ENCODE peak calls at places on chromosomes 11 and 22, in eight cellular contexts. G, Z, C, P, E, V, I and W are unnamed samples.

GRCh38 chr22:17890892-17891291 is 116.6 kb upstream of the BID start:
- DNase-seq in Z (no peak), P (no peak), C (no peak), G (no peak), E (no peak), V (no peak), I (no peak), W (no peak)

GRCh38 chr11:74257934-74258553 is 53.4 kb downstream of the P4HA3 start:
- DNase-seq in V (peak; percentile 91), P (no peak), C (no peak), Z (peak; percentile 34), I (peak; percentile 64), G (no peak), E (peak; percentile 71), W (no peak)

GRCh38 chr22:28143206-28143605 is 224.2 kb upstream of the PITPNB start:
- DNase-seq in Z (no peak), C (no peak), G (no peak), V (no peak), I (no peak), P (no peak), E (no peak), W (no peak)

GRCh38 chr22:39396156-39396796 is 3.3 kb upstream of the TAB1 start:
- DNase-seq in C (no peak), Z (no peak), E (no peak), V (no peak), P (peak; percentile 39), I (no peak), G (no peak), W (no peak)

GRCh38 chr22:32206774-32207758 is 2.2 kb upstream of the RFPL2 start:
- DNase-seq in Z (no peak), V (peak; percentile 79), I (peak; percentile 48), P (peak; percentile 43), C (no peak), E (peak; percentile 51), G (peak; percentile 76), W (no peak)

GRCh38 chr11:77215106-77215505 is 86.4 kb downstream of the GDPD4 start:
- DNase-seq in P (no peak), I (no peak), G (no peak), E (no peak), C (no peak), Z (no peak), V (peak; percentile 87), W (no peak)

GRCh38 chr11:72038491-72038890 is 39.8 kb downstream of the IL18BP start:
- DNase-seq in G (no peak), I (peak; percentile 42), E (peak; percentile 55), V (no peak), Z (peak; percentile 49), C (no peak), P (no peak), W (no peak)

GRCh38 chr11:73958521-73959141 is 7.8 kb downstream of the DNAJB13 start:
- DNase-seq in I (no peak), V (no peak), G (no peak), C (no peak), P (no peak), Z (no peak), E (no peak), W (no peak)

GRCh38 chr11:2791521-2792375 is 92.0 kb upstream of the KCNQ1OT1 start:
- DNase-seq in E (peak; percentile 61), P (no peak), G (peak; percentile 81), Z (no peak), I (no peak), C (no peak), V (no peak), W (peak; percentile 26)

DNA sequence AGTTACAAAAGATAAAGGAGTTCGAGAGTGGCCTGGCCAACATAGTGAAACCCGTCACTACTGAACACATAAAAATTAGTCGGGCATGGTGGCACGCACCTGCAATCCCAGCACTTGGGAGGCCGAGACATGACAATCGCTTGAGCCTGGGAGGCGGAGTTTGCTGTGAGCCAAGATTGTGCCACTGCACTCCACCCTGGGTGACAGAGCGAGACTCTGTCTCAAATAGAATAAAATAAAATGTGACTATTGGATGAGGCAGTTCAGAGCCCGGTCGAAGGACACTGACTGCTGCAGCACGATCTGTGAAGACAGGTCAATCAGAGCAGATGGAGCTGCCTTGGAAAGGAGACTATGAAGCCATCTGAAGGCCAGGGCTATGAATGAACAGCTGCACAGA is 37.7 kb upstream of the ANO1 start:
- DNase-seq in V (peak; percentile 10), C (no peak), I (no peak), E (peak; percentile 20), G (no peak), P (no peak), Z (no peak), W (no peak)
- H3K9me3 ChIP-seq in V (peaks cover 43% of the 10 kb centered on the region), C (peaks cover 7% of the 10 kb centered on the region), I (peaks cover 42% of the 10 kb centered on the region), E (peaks cover 55% of the 10 kb centered on the region), G (peaks cover 21% of the 10 kb centered on the region), P (no peaks in the 10 kb centered on the region), Z (peaks cover 19% of the 10 kb centered on the region), W (peaks cover 12% of the 10 kb centered on the region)

GRCh38 chr11:27120211-27120610 is 79.6 kb downstream of the BBOX1 start:
- DNase-seq in Z (no peak), C (no peak), G (no peak), V (no peak), E (no peak), P (no peak), I (no peak), W (no peak)

GRCh38 chr11:27119396-27119795 is 78.8 kb downstream of the BBOX1 start:
- DNase-seq in I (no peak), P (no peak), C (no peak), Z (no peak), G (no peak), E (no peak), V (no peak), W (no peak)

GRCh38 chr11:27116684-27117083 is 76.1 kb downstream of the BBOX1 start:
- DNase-seq in Z (no peak), P (no peak), E (no peak), V (no peak), I (no peak), G (no peak), C (no peak), W (no peak)

GRCh38 chr11:27118371-27118770 is 77.8 kb downstream of the BBOX1 start:
- DNase-seq in G (no peak), C (no peak), V (no peak), P (no peak), E (no peak), I (no peak), Z (no peak), W (no peak)
- H3K9me3 ChIP-seq in G (no peaks in the 10 kb centered on the region), C (no peaks in the 10 kb centered on the region), V (no peaks in the 10 kb centered on the region), P (no peaks in the 10 kb centered on the region), E (no peaks in the 10 kb centered on the region), I (no peaks in the 10 kb centered on the region), Z (no peaks in the 10 kb centered on the region), W (no peaks in the 10 kb centered on the region)

GRCh38 chr11:48098024-48098423 is 117.7 kb downstream of the PTPRJ start:
- DNase-seq in I (no peak), C (no peak), Z (no peak), E (no peak), V (peak; percentile 84), P (no peak), G (no peak), W (no peak)
- H3K9me3 ChIP-seq in I (no peaks in the 10 kb centered on the region), C (no peaks in the 10 kb centered on the region), Z (peaks cover 1% of the 10 kb centered on the region), E (no peaks in the 10 kb centered on the region), V (no peaks in the 10 kb centered on the region), P (no peaks in the 10 kb centered on the region), G (no peaks in the 10 kb centered on the region), W (no peaks in the 10 kb centered on the region)

GRCh38 chr22:30979932-30980331 is 10.9 kb downstream of the TUG1 start:
- DNase-seq in C (no peak), G (no peak), I (no peak), E (no peak), V (no peak), Z (no peak), P (no peak), W (no peak)

GRCh38 chr22:30984317-30984716 is 15.3 kb downstream of the TUG1 start:
- DNase-seq in V (no peak), E (no peak), Z (no peak), P (no peak), G (no peak), C (no peak), I (no peak), W (no peak)

GRCh38 chr22:30982501-30982900 is 13.4 kb downstream of the TUG1 start:
- DNase-seq in I (no peak), C (no peak), Z (no peak), G (no peak), V (no peak), E (no peak), P (no peak), W (no peak)

DNA sequence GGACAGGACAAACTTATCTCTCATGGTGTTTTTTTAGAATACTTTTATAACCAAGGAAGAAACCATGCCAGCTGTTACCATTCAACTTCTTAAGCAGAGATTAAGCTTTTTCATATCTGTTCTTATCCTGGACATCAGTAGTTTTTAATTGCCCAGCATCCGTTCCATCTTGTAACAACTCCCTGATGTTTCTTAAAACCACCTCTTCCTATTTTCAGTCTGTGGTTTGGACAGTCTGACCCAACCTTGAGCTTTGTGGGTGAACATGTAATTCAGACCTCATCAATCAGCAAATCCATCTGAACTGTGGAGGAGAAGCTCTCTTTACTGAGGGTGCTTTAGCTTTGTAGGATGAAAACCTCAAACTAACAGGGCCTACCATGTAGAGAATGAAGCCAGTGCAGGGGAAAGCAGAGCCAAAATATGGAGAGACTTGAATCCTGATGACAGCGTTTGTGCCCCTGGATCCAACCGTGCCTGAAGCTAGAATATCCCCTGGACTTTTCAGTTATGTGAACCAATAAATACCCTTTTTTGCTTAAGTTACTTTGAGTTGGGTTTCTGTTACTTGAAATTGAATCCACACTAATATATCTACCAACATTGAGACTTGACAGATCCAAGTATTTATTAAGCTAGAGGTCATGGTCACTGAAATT is 9.4 kb downstream of the TUG1 start:
- DNase-seq in I (no peak), Z (no peak), G (no peak), V (no peak), C (no peak), E (no peak), P (no peak), W (no peak)
- H3K9me3 ChIP-seq in I (no peaks in the 10 kb centered on the region), Z (peaks cover 10% of the 10 kb centered on the region), G (peaks cover 55% of the 10 kb centered on the region), V (peaks cover 65% of the 10 kb centered on the region), C (peaks cover 64% of the 10 kb centered on the region), E (peaks cover 83% of the 10 kb centered on the region), P (peaks cover 16% of the 10 kb centered on the region), W (peaks cover 95% of the 10 kb centered on the region)

GRCh38 chr22:48531108-48531507 is 1296.6 kb downstream of the BRD1 start:
- DNase-seq in I (no peak), E (no peak), V (no peak), P (no peak), Z (no peak), C (no peak), G (no peak), W (no peak)

GRCh38 chr22:48530666-48531065 is 1297.0 kb downstream of the BRD1 start:
- DNase-seq in I (no peak), G (no peak), P (no peak), E (no peak), C (no peak), Z (no peak), V (no peak), W (no peak)

GRCh38 chr22:48534395-48534958 is 1293.2 kb downstream of the BRD1 start:
- DNase-seq in I (no peak), G (no peak), Z (no peak), C (no peak), P (no peak), V (no peak), E (no peak), W (no peak)

GRCh38 chr22:48531721-48532435 is 1295.8 kb downstream of the BRD1 start:
- DNase-seq in G (no peak), P (no peak), E (no peak), Z (no peak), V (no peak), I (no peak), C (no peak), W (no peak)

GRCh38 chr22:48532986-48533385 is 1294.7 kb downstream of the BRD1 start:
- DNase-seq in P (no peak), G (no peak), V (no peak), I (no peak), C (no peak), Z (no peak), E (no peak), W (no peak)
- H3K9me3 ChIP-seq in P (no peaks in the 10 kb centered on the region), G (no peaks in the 10 kb centered on the region), V (no peaks in the 10 kb centered on the region), I (no peaks in the 10 kb centered on the region), C (no peaks in the 10 kb centered on the region), Z (no peaks in the 10 kb centered on the region), E (no peaks in the 10 kb centered on the region), W (no peaks in the 10 kb centered on the region)